ENCODE peak calls at places on chromosomes 2 and 18, in five cellular contexts. Q, E, Y, H and S are unnamed samples. For H3K4me1, the result is how much of the 10 kb centered on the place peaks cover.

GRCh38 chr2:58893645-58894336 is 652.7 kb upstream of the FANCL start:
- DNase-seq in Q (no peak), E (no peak), Y (no peak), H (peak), S (no peak)

GRCh38 chr2:177772529-177772928 is 300.0 kb downstream of the PDE11A start:
- DNase-seq in Q (no peak), E (no peak), Y (no peak), H (peak), S (no peak)

GRCh38 chr2:11175293-11175795 is 20.1 kb downstream of the SLC66A3 start:
- DNase-seq in Q (no peak), E (no peak), Y (peak), H (peak), S (no peak)

GRCh38 chr2:46858697-46859080 is 56.9 kb downstream of the MCFD2 start:
- DNase-seq in Q (no peak), E (no peak), Y (no peak), H (peak), S (no peak)

GRCh38 chr2:238285653-238286082 is 2.7 kb downstream of the PER2 start:
- DNase-seq in Q (peak), E (peak), Y (peak), H (peak), S (peak)

GRCh38 chr18:36809590-36810381 is 19.0 kb downstream of the TPGS2 start:
- DNase-seq in Q (no peak), E (peak), Y (peak), H (peak), S (peak)

GRCh38 chr18:58863539-58864145 is 1.0 kb upstream of the ZNF532 start:
- DNase-seq in Q (peak), E (no peak), Y (peak), H (peak), S (peak)

GRCh38 chr18:3526421-3527354 is 76.7 kb downstream of the TGIF1 start:
- DNase-seq in Q (no peak), E (no peak), Y (no peak), H (peak), S (no peak)

GRCh38 chr2:43305006-43305405 is 78.6 kb upstream of the ZFP36L2 start:
- DNase-seq in Q (no peak), E (no peak), Y (peak), H (peak), S (no peak)

GRCh38 chr2:119697290-119698013 is 18.5 kb downstream of the TMEM177 start:
- DNase-seq in Q (no peak), E (no peak), Y (no peak), H (no peak), S (peak)

GRCh38 chr2:134668821-134669220 is 50.0 kb downstream of the TMEM163 start:
- DNase-seq in Q (peak), E (no peak), Y (no peak), H (no peak), S (peak)

GRCh38 chr2:68039317-68039716 is 23.5 kb downstream of the C1D start:
- DNase-seq in Q (no peak), E (no peak), Y (no peak), H (no peak), S (no peak)

GRCh38 chr2:227407601-227408089 is 19.9 kb upstream of the SCYGR1 start:
- DNase-seq in Q (peak), E (no peak), Y (peak), H (peak), S (no peak)

GRCh38 chr2:196991061-196991460 is 64.6 kb upstream of the PGAP1 start:
- DNase-seq in Q (no peak), E (no peak), Y (no peak), H (no peak), S (no peak)

GRCh38 chr2:127673304-127674069 is 1.8 kb downstream of the LIMS2 start:
- DNase-seq in Q (no peak), E (peak), Y (peak), H (peak), S (peak)

GRCh38 chr2:143611336-143611735 is 482.1 kb downstream of the ARHGAP15 start:
- DNase-seq in Q (no peak), E (no peak), Y (no peak), H (no peak), S (no peak)

GRCh38 chr2:246489-247145 is 17.2 kb downstream of the SH3YL1 start:
- DNase-seq in Q (no peak), E (no peak), Y (no peak), H (peak), S (peak)

GRCh38 chr2:12918841-12919445 is 202.2 kb downstream of the TRIB2 start:
- DNase-seq in Q (peak), E (no peak), Y (peak), H (peak), S (no peak)

DNA sequence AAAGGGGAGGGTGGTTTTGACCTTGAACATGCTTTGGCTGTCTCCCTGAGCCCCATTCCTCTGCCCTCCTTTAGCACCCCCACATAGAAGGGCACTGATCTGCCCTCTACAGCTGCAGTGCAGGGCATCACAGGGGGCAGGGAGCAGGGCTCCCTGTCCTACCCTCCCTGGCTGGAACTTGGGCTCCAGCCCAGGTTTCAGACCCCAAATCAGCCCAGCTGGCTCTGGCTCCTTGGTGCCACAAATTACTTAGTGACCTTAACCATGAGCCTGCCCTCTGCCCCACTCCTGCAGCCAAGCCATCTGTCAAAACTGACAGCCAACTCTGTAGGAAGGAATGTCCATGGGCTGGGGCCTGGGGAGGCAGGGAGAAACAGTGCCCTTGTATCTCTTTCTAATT is 105.6 kb downstream of the MAPK4 start:
- DNase-seq in Q (no peak), E (no peak), Y (no peak), H (no peak), S (peak)
- H3K27ac ChIP-seq in Q (no peak), E (no peak), Y (no peak), H (no peak), S (no peak)

GRCh38 chr2:71703981-71704545 is 250.7 kb downstream of the DYSF start:
- DNase-seq in Q (peak), E (no peak), Y (no peak), H (peak), S (no peak)
- H3K4me1 ChIP-seq in Q (under half), E (under half), Y (under half), H (under half), S (under half)

GRCh38 chr2:85015653-85016360 is 44.8 kb downstream of the KCMF1 start:
- DNase-seq in Q (no peak), E (no peak), Y (no peak), H (peak), S (no peak)

GRCh38 chr2:85017436-85018048 is 46.6 kb downstream of the KCMF1 start:
- DNase-seq in Q (no peak), E (no peak), Y (no peak), H (peak), S (no peak)

GRCh38 chr2:85018049-85018447 is 47.1 kb downstream of the KCMF1 start:
- DNase-seq in Q (no peak), E (no peak), Y (no peak), H (peak), S (no peak)

GRCh38 chr2:85022232-85022631 is 51.3 kb downstream of the KCMF1 start:
- DNase-seq in Q (no peak), E (no peak), Y (no peak), H (no peak), S (no peak)

GRCh38 chr2:85019121-85019520 is 48.2 kb downstream of the KCMF1 start:
- DNase-seq in Q (no peak), E (no peak), Y (no peak), H (no peak), S (no peak)
- H3K27ac ChIP-seq in Q (no peak), E (no peak), Y (no peak), H (peak), S (no peak)

GRCh38 chr18:46400449-46400848 is 256.6 kb downstream of the LOXHD1 start:
- DNase-seq in Q (no peak), E (no peak), Y (no peak), H (no peak), S (no peak)

GRCh38 chr18:46398005-46398404 is 259.0 kb downstream of the LOXHD1 start:
- DNase-seq in Q (no peak), E (no peak), Y (no peak), H (no peak), S (no peak)

GRCh38 chr18:46397174-46397573 is 259.8 kb downstream of the LOXHD1 start:
- DNase-seq in Q (no peak), E (no peak), Y (no peak), H (no peak), S (no peak)

GRCh38 chr18:46399276-46399675 is 257.7 kb downstream of the LOXHD1 start:
- DNase-seq in Q (no peak), E (no peak), Y (no peak), H (no peak), S (no peak)

GRCh38 chr18:46398625-46399024 is 258.4 kb downstream of the LOXHD1 start:
- DNase-seq in Q (no peak), E (no peak), Y (no peak), H (peak), S (no peak)
- H3K4me1 ChIP-seq in Q (under half), E (under half), Y (under half), H (under half), S (under half)

GRCh38 chr2:109337221-109337620 is 208.2 kb downstream of the SH3RF3 start:
- DNase-seq in Q (no peak), E (peak), Y (no peak), H (no peak), S (peak)

GRCh38 chr2:109333414-109334194 is 204.6 kb downstream of the SH3RF3 start:
- DNase-seq in Q (no peak), E (no peak), Y (no peak), H (peak), S (peak)

GRCh38 chr2:109336296-109336695 is 207.3 kb downstream of the SH3RF3 start:
- DNase-seq in Q (no peak), E (no peak), Y (no peak), H (no peak), S (no peak)

GRCh38 chr2:109332880-109333279 is 203.9 kb downstream of the SH3RF3 start:
- DNase-seq in Q (peak), E (no peak), Y (no peak), H (no peak), S (no peak)

DNA sequence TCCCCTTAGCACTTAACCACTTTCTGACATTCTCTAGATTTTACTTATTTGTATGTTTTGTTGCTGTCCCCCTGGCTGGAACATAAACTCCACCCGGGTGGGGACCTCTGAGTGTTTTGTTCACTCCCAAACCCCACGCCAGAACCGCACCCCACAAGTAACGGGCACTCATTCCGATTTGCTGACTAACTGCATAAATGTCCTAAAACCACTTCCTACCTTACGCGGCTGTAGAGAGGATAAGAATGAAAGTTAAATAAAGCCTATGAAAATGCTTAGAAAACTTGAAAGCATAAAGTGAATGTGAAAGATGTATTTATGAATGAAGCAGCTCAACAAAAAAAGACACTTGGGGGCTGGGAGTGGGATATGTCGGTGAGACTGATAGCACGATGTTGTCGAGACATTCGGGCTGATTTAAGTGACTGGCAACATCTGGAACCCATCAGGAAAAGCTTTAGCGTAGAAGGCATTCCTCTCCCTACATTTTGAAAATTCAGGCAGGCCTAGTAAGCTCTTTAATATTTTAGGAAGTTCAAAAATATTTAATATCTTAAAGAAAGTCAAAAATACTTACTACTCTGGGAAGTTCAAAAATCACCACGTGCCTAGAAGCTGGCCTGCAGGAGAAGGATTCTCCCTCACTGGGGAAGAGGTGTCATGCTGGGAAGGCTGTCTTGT is 206.7 kb downstream of the SH3RF3 start:
- DNase-seq in Q (no peak), E (no peak), Y (no peak), H (peak), S (no peak)
- H3K27ac ChIP-seq in Q (no peak), E (no peak), Y (no peak), H (peak), S (no peak)

GRCh38 chr2:223267160-223267951 is 215.4 kb downstream of the KCNE4 start:
- DNase-seq in Q (no peak), E (no peak), Y (no peak), H (no peak), S (no peak)
- H3K4me1 ChIP-seq in Q (under half), E (under half), Y (under half), H (under half), S (under half)

GRCh38 chr2:54471221-54471711 is 15.1 kb downstream of the SPTBN1 start:
- DNase-seq in Q (no peak), E (no peak), Y (no peak), H (peak), S (no peak)

GRCh38 chr2:54475919-54476318 is 19.8 kb downstream of the SPTBN1 start:
- DNase-seq in Q (no peak), E (no peak), Y (no peak), H (no peak), S (no peak)

GRCh38 chr2:54476852-54477251 is 20.7 kb downstream of the SPTBN1 start:
- DNase-seq in Q (no peak), E (no peak), Y (no peak), H (no peak), S (no peak)

GRCh38 chr2:54475285-54475684 is 19.2 kb downstream of the SPTBN1 start:
- DNase-seq in Q (no peak), E (no peak), Y (no peak), H (no peak), S (no peak)

DNA sequence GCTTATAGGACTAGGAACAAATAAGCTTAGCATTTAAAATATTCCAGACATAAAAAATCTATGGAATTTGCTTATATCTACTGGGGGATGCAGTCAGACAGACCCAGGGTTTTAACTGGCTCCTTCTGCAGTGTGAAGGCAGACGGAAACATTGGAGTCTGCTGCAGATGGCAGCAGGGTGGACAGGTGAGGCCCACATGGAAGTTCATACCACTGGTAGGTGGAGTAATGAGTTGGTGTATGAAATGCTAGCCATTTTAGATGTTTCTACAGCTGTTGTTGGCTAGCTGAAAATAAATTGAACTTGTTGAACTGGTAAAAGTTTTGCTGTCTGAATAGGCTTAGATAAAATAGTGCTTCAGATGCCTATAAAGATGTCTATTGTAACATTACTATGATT is 17.7 kb downstream of the SPTBN1 start:
- DNase-seq in Q (no peak), E (no peak), Y (no peak), H (no peak), S (no peak)
- H3K27ac ChIP-seq in Q (peak), E (no peak), Y (no peak), H (no peak), S (no peak)

GRCh38 chr18:63179422-63179821 is 140.1 kb downstream of the BCL2 start:
- DNase-seq in Q (no peak), E (no peak), Y (no peak), H (no peak), S (no peak)
- H3K4me1 ChIP-seq in Q (under half), E (under half), Y (half or more), H (under half), S (under half)